ENCODE peak calls at places on chromosomes 5 and 9, in four cellular contexts. H is mucosa of gallbladder, D is stromal cell of bone marrow, Y is T-cell. T is an unnamed sample.

GRCh38 chr5:139704748-139705147 is 56.6 kb downstream of the CXXC5 start:
- DNase-seq in H (no peak), D (no peak), Y (no peak), T (no peak)

GRCh38 chr9:99426443-99426842 is 204.4 kb downstream of the SEC61B start:
- DNase-seq in H (no peak), D (no peak), Y (no peak), T (no peak)

GRCh38 chr9:130860458-130861316 is 25.6 kb downstream of the ABL1 start:
- DNase-seq in H (peak), D (peak), Y (no peak), T (no peak)

GRCh38 chr5:32326216-32326772 is 13.6 kb upstream of the MTMR12 start:
- DNase-seq in H (no peak), D (no peak), Y (no peak), T (no peak)

GRCh38 chr5:90932052-90932699 is 373.6 kb downstream of the ADGRV1 start:
- DNase-seq in H (peak), D (peak), Y (no peak), T (peak)

GRCh38 chr5:157860898-157861894 is 2.3 kb upstream of the CLINT1 start:
- DNase-seq in H (peak), D (no peak), Y (no peak), T (peak)

GRCh38 chr5:138241688-138242547 is 28.8 kb upstream of the CDC23 start:
- DNase-seq in H (no peak), D (no peak), Y (peak), T (peak)

GRCh38 chr9:91425270-91425669 is 1.6 kb upstream of the NFIL3 start:
- DNase-seq in H (no peak), D (no peak), Y (no peak), T (peak)

GRCh38 chr9:18795947-18796705 is 236.9 kb downstream of the SAXO1 start:
- DNase-seq in H (no peak), D (no peak), Y (no peak), T (no peak)

GRCh38 chr5:61767231-61768080 is 435.4 kb downstream of the ZSWIM6 start:
- DNase-seq in H (no peak), D (no peak), Y (no peak), T (no peak)

GRCh38 chr9:95551406-95551805 is 34.6 kb upstream of the PTCH1 start:
- DNase-seq in H (no peak), D (no peak), Y (no peak), T (no peak)

GRCh38 chr9:92328225-92328624 is 2.5 kb downstream of the CENPP start:
- DNase-seq in H (no peak), D (peak), Y (no peak), T (no peak)

GRCh38 chr5:76742586-76742985 is 26.7 kb downstream of the F2R start:
- DNase-seq in H (no peak), D (peak), Y (no peak), T (no peak)

GRCh38 chr5:154540600-154540999 is 62.6 kb upstream of the HAND1 start:
- DNase-seq in H (no peak), D (no peak), Y (no peak), T (no peak)

GRCh38 chr9:27537027-27537435 is 7.4 kb upstream of the MOB3B start:
- DNase-seq in H (no peak), D (no peak), Y (no peak), T (no peak)

GRCh38 chr9:93210324-93210973 is 26.5 kb downstream of the WNK2 start:
- DNase-seq in H (no peak), D (no peak), Y (no peak), T (no peak)

T was measured in CD4-positive, alpha-beta memory T cell.